ENCODE peak calls at places on chromosomes 4 and X, in six cellular contexts. C is HFFc6, Q is nephron progenitor cell, X is epithelial cell of esophagus, M is osteocyte, B is SK-N-SH. R is an unnamed sample.

GRCh38 chr4:73725499-73725898 is 14.9 kb upstream of the CXCL8 start:
- DNase-seq in C (no peak), X (no peak), B (no peak), Q (no peak), M (no peak), R (no peak)

GRCh38 chrX:12974797-12975669 is at the start of gene TMSB4X:
- DNase-seq in X (peak; percentile 75), B (peak; percentile 84), C (peak; percentile 83), M (peak; percentile 95), Q (peak; percentile 78), R (peak; percentile 63)

GRCh38 chr4:109302366-109303140 is at the start of gene COL25A1:
- DNase-seq in X (peak; percentile 41), B (peak; percentile 65), Q (peak; percentile 94), C (no peak), M (peak; percentile 84), R (peak; percentile 21)

GRCh38 chr4:925171-925570 is 6.9 kb downstream of the GAK start:
- DNase-seq in X (no peak), B (peak; percentile 25), Q (no peak), C (no peak), M (no peak), R (no peak)

GRCh38 chr4:99059550-99059949 is 29.0 kb downstream of the ADH5 start:
- DNase-seq in X (no peak), Q (no peak), C (no peak), B (no peak), M (no peak), R (no peak)

GRCh38 chr4:161828061-161828460 is 335.7 kb downstream of the FSTL5 start:
- DNase-seq in Q (no peak), B (no peak), C (no peak), M (no peak), X (no peak), R (no peak)

GRCh38 chr4:39054497-39054896 is 7.5 kb upstream of the KLHL5 start:
- DNase-seq in M (no peak), X (no peak), B (no peak), Q (no peak), C (no peak), R (no peak)

GRCh38 chr4:62791386-62791785 is 1591.3 kb downstream of the ADGRL3 start:
- DNase-seq in B (no peak), Q (no peak), M (no peak), C (no peak), X (no peak), R (no peak)

GRCh38 chrX:15430584-15430983 is 46.4 kb upstream of the VEGFD start:
- DNase-seq in Q (no peak), X (no peak), C (no peak), M (no peak), B (no peak), R (no peak)

GRCh38 chrX:153374426-153374825 is 26.7 kb downstream of the PNMA6E start:
- DNase-seq in C (no peak), B (no peak), M (no peak), X (no peak), Q (no peak), R (no peak)

GRCh38 chr4:8689741-8690140 is 97.2 kb downstream of the CPZ start:
- DNase-seq in B (no peak), M (no peak), C (no peak), X (no peak), Q (no peak), R (no peak)

GRCh38 chr4:187417761-187418160 is 577.8 kb upstream of the ZFP42 start:
- DNase-seq in M (no peak), Q (no peak), X (peak; percentile 40), C (no peak), B (no peak), R (no peak)

GRCh38 chr4:76199664-76200211 is 13.9 kb downstream of the SCARB2 start:
- DNase-seq in X (no peak), Q (no peak), M (no peak), C (no peak), B (no peak), R (peak; percentile 60)

GRCh38 chrX:17828156-17828555 is 32.9 kb downstream of the RAI2 start:
- DNase-seq in M (no peak), Q (no peak), B (no peak), X (no peak), C (no peak), R (no peak)

GRCh38 chrX:88135735-88136134 is 611.3 kb upstream of the CPXCR1 start:
- DNase-seq in M (no peak), Q (no peak), B (no peak), C (no peak), X (no peak), R (no peak)

DNA sequence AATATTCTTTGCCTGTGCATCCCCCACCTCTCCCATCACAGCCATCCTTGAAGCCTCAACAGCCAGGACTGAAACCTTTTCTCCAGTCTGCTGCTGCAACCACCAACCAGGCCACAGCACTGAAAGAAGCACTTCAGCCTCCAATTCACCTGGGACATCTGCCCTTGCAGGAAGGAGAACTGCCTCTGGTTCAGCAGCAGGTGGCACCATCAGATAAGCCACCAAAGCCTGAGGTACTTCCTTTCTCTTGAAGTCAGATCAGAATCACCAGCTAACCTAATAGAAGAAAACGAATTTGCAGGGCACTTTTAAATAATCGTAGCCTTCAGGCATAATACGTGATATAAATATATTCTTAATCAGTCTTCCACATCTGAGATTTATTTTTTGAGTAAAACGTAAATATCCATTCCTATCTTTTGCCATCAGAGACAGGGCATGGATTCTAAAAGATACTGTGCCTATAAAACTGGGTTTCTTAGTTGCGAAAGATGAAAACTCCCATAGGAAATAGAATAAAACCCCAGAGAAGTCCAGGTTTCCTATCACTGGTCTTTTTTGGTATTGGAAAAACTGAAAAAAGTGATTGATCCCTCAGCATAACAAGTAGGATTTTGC is 9.5 kb downstream of the AMBN start:
- DNase-seq in M (no peak), X (peak; percentile 79), Q (peak; percentile 67), C (peak; percentile 70), B (peak; percentile 13), R (peak; percentile 63)
- TF ChIP-seq CTCF in M (peak; percentile 63), X (peak; percentile 90), Q (peak; percentile 78), C (peak; percentile 83), B (peak; percentile 75), R (peak; percentile 85)

GRCh38 chrX:47311857-47312774 is 58.3 kb upstream of the ZNF157 start:
- DNase-seq in C (peak; percentile 21), M (no peak), X (peak; percentile 77), B (peak; percentile 44), Q (peak; percentile 22), R (peak; percentile 50)
- TF ChIP-seq CTCF in C (peak; percentile 67), M (peak; percentile 48), X (peak; percentile 73), B (peak; percentile 61), Q (peak; percentile 36), R (peak; percentile 54)

GRCh38 chr4:25310066-25310824 is 2.3 kb upstream of the ZCCHC4 start:
- DNase-seq in C (no peak), B (no peak), Q (no peak), X (no peak), M (no peak), R (peak; percentile 46)

GRCh38 chr4:25308761-25309160 is 3.8 kb upstream of the ZCCHC4 start:
- DNase-seq in B (no peak), C (no peak), Q (no peak), M (no peak), X (no peak), R (no peak)

GRCh38 chr4:25310825-25311210 is 1.8 kb upstream of the ZCCHC4 start:
- DNase-seq in B (no peak), Q (no peak), M (no peak), X (no peak), C (no peak), R (no peak)

GRCh38 chr4:25313194-25313895 is 771 bp downstream of the ZCCHC4 start:
- DNase-seq in C (no peak), B (no peak), X (peak; percentile 9), Q (peak; percentile 17), M (no peak), R (no peak)

GRCh38 chr4:25312496-25313193 is at the start of gene ZCCHC4:
- DNase-seq in C (peak; percentile 78), X (peak; percentile 93), B (peak; percentile 94), Q (peak; percentile 89), M (peak; percentile 97), R (peak; percentile 91)
- TF ChIP-seq CTCF in C (peak; percentile 98), X (peak; percentile 86), B (peak; percentile 99), Q (peak; percentile 99), M (peak; percentile 100), R (peak; percentile 95)

GRCh38 chr4:137981277-137981676 is 260.9 kb downstream of the SLC7A11 start:
- DNase-seq in C (peak; percentile 70), Q (no peak), M (no peak), X (peak; percentile 42), B (no peak), R (no peak)
- TF ChIP-seq CTCF in C (peak; percentile 69), Q (no peak), M (no peak), X (no peak), B (peak; percentile 46), R (no peak)

GRCh38 chr4:156983366-156983765 is 11.8 kb upstream of the PDGFC start:
- DNase-seq in M (no peak), B (no peak), X (peak; percentile 46), Q (no peak), C (peak; percentile 47), R (no peak)
- TF ChIP-seq CTCF in M (peak; percentile 50), B (peak; percentile 65), X (peak; percentile 61), Q (peak; percentile 23), C (peak; percentile 82), R (no peak)

GRCh38 chr4:45944000-45944399 is 179.9 kb downstream of the GABRG1 start:
- DNase-seq in B (peak; percentile 1), X (peak; percentile 0), M (no peak), Q (no peak), C (no peak), R (no peak)
- TF ChIP-seq CTCF in B (peak; percentile 28), X (no peak), M (no peak), Q (no peak), C (no peak), R (no peak)